ENCODE peak calls at places on chromosomes 16 and 17, in eight cellular contexts. T is A549, Q is GM23338, K is HCT116, J is Panc1, H is SK-N-SH, W is K562, I is GM12878. O is an unnamed sample.
A peak's percentile ranks its signal among the peaks of the same experiment; 100 is the strongest.

GRCh38 chr16:4783951-4784336 is 4.2 kb downstream of the SEPTIN12 start:
- DNase-seq in T (no peak), Q (no peak), K (no peak), J (no peak), H (no peak), W (no peak), I (no peak), O (no peak)

GRCh38 chr16:57036945-57037344 is 47.6 kb downstream of the NLRC5 start:
- DNase-seq in T (no peak), Q (no peak), K (no peak), J (no peak), H (no peak), W (no peak), I (no peak), O (peak; percentile 73)

GRCh38 chr16:55682086-55682485 is 26.3 kb downstream of the SLC6A2 start:
- DNase-seq in T (no peak), Q (no peak), K (no peak), J (no peak), H (no peak), W (no peak), I (no peak), O (no peak)

GRCh38 chr16:22775220-22775912 is 38.6 kb upstream of the HS3ST2 start:
- DNase-seq in T (no peak), Q (no peak), K (no peak), J (no peak), H (no peak), W (no peak), I (no peak), O (no peak)

GRCh38 chr16:85794696-85795095 is 4.6 kb downstream of the EMC8 start:
- DNase-seq in T (no peak), Q (no peak), K (no peak), J (no peak), H (no peak), W (no peak), I (no peak), O (no peak)

GRCh38 chr17:61399131-61400057 is at the start of gene TBX2:
- DNase-seq in T (peak; percentile 97), Q (peak; percentile 78), K (no peak), J (no peak), H (peak; percentile 98), W (no peak), I (no peak), O (no peak)

GRCh38 chr16:17238285-17239028 is 232.3 kb downstream of the XYLT1 start:
- DNase-seq in T (no peak), Q (no peak), K (no peak), J (no peak), H (no peak), W (no peak), I (no peak), O (no peak)

GRCh38 chr17:29155235-29155965 is 24.8 kb downstream of the MYO18A start:
- DNase-seq in T (peak; percentile 90), Q (no peak), K (peak; percentile 72), J (no peak), H (peak; percentile 66), W (peak; percentile 85), I (no peak), O (no peak)

GRCh38 chr16:46932802-46933201 is 40.7 kb downstream of the DNAJA2 start:
- DNase-seq in T (no peak), Q (peak; percentile 87), K (no peak), J (no peak), H (no peak), W (peak; percentile 16), I (no peak), O (peak; percentile 71)

GRCh38 chr17:72603346-72604242 is 482.8 kb downstream of the SOX9 start:
- DNase-seq in T (no peak), Q (no peak), K (no peak), J (no peak), H (no peak), W (no peak), I (no peak), O (no peak)

GRCh38 chr16:11698271-11698689 is 30.0 kb downstream of the SNN start:
- DNase-seq in T (no peak), Q (no peak), K (no peak), J (no peak), H (no peak), W (no peak), I (no peak), O (no peak)

GRCh38 chr16:79267781-79268180 is 332.8 kb downstream of the MAF start:
- DNase-seq in T (no peak), Q (no peak), K (no peak), J (no peak), H (no peak), W (no peak), I (no peak), O (no peak)

GRCh38 chr16:21554795-21555585 is 44.4 kb upstream of the METTL9 start:
- DNase-seq in T (peak; percentile 74), Q (peak; percentile 99), K (peak; percentile 53), J (peak; percentile 36), H (peak; percentile 92), W (peak; percentile 93), I (peak; percentile 96), O (peak; percentile 77)

GRCh38 chr16:695355-696089 is 5.3 kb upstream of the WDR24 start:
- DNase-seq in T (no peak), Q (peak; percentile 77), K (no peak), J (no peak), H (no peak), W (peak; percentile 77), I (no peak), O (no peak)

GRCh38 chr17:40326014-40326831 is 17.2 kb downstream of the RARA start:
- DNase-seq in T (no peak), Q (no peak), K (no peak), J (no peak), H (no peak), W (no peak), I (no peak), O (peak; percentile 79)

GRCh38 chr17:319266-319665 is 33.3 kb downstream of the RPH3AL start:
- DNase-seq in T (no peak), Q (no peak), K (no peak), J (no peak), H (no peak), W (no peak), I (no peak), O (no peak)

GRCh38 chr17:15926039-15926740 is 18.7 kb upstream of the ADORA2B start:
- DNase-seq in T (no peak), Q (no peak), K (no peak), J (no peak), H (peak; percentile 43), W (no peak), I (no peak), O (no peak)

GRCh38 chr16:873243-873661 is 72.7 kb upstream of the GNG13 start:
- DNase-seq in T (no peak), Q (no peak), K (no peak), J (no peak), H (no peak), W (no peak), I (no peak), O (no peak)

DNA sequence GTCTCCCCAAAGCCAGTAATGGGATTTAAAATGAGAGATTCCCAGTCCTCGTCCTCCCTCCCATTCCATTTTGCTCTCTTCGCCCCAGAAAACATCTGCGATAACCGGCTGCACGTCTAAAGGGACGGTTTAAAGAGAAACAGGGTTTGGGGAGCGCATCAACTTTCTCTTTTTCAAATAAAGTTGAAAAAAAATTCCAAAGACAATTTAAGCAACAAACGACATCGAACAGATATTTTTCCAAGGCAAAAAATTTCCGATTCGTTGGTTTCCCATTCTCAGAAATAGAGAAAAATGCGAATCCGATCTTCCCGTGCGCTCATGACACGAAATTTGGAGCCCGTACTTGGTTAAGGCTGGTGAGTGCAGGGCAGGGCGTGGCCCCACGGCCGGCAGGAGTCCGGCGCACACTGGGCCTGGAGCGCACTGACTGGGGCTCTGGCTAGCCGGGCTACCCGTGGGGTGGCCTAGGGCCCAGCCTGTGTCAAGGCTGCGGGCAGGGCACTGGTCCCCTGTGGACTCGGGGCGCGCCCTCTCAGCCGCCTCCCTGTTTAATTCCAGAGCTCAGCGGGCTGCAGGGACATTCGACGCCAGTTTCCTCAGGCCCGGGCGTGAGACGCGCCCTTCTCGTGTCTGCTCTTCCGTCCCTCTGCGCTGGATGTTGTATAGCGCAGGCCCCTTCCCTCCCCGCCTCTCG is 17.8 kb upstream of the ZFHX3 start:
- DNase-seq in T (no peak), Q (peak; percentile 68), K (no peak), J (no peak), H (no peak), W (no peak), I (no peak), O (no peak)
- H3K4me3 ChIP-seq in T (no peak overlapping the region), Q (peak overlapping the region; percentile 62), K (no peak overlapping the region), J (no peak overlapping the region), H (no peak overlapping the region), W (no peak overlapping the region), I (peak overlapping the region; percentile 36), O (no peak overlapping the region)

DNA sequence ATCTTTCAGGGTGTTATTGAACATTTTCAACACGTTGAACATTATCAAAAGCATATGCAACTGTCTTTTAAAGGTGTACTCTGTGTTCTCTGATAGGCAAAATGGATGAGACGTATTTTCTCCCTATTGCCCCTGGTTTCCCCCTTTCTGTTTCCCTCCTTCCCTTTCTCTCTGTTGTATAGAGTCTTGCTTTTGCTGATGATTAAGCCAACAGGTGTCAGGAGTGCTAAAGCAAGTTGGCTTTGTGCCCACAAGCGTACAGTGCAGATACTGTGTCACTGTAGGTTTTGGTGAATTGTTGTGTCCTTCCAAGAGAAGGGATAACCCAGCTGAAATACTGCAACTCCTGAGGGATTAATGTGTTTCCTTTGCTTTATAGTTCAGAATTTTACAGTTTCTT is 74.4 kb downstream of the COX10 start:
- DNase-seq in T (no peak), Q (no peak), K (no peak), J (no peak), H (no peak), W (peak; percentile 9), I (no peak), O (no peak)
- TF ChIP-seq REST in T (no peak), Q (no peak), K (no peak), J (no peak), H (no peak), W (no peak), I (no peak), O (no peak)

GRCh38 chr17:17840751-17841591 is 4.2 kb upstream of the SREBF1 start:
- DNase-seq in T (no peak), Q (peak; percentile 30), K (no peak), J (no peak), H (no peak), W (peak; percentile 59), I (no peak), O (no peak)
- H3K4me3 ChIP-seq in T (peak overlapping the region; percentile 44), Q (peak overlapping the region; percentile 70), K (peak overlapping the region; percentile 52), J (no peak overlapping the region), H (no peak overlapping the region), W (peak overlapping the region; percentile 62), I (peak overlapping the region; percentile 71), O (peak overlapping the region; percentile 45)

GRCh38 chr17:80774643-80775281 is 216.9 kb upstream of the CHMP6 start:
- DNase-seq in T (no peak), Q (no peak), K (no peak), J (no peak), H (no peak), W (no peak), I (no peak), O (peak; percentile 43)
- TF ChIP-seq REST in T (no peak), Q (no peak), K (no peak), J (no peak), H (no peak), W (no peak), I (no peak), O (no peak)

DNA sequence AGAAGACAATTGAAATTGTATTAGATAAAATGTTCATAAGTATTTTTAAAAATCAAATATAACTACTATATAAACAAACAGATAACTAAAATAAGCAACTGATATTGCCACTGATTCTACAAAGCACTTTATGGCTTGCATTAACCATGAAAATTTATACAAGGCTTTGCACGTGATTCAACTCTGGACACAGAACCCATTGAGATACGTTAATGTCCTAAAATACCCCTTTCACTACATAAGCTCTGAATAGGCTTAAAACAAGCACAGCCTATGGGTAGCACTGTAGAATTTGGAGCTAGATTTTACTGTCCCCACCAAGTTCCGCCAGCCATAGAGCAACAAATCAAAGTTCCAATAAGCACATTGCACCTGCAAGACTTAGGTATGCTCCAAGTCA is 4.5 kb downstream of the ZNF652 start:
- DNase-seq in T (no peak), Q (no peak), K (no peak), J (no peak), H (no peak), W (no peak), I (no peak), O (no peak)
- H3K4me3 ChIP-seq in T (no peak overlapping the region), Q (no peak overlapping the region), K (no peak overlapping the region), J (no peak overlapping the region), H (no peak overlapping the region), W (no peak overlapping the region), I (peak overlapping the region; percentile 52), O (no peak overlapping the region)

O was measured in HL-60.